ENCODE peak calls at places on chromosome 21, in five cellular contexts. A is germinal center; D is stimulated activated CD4-positive, alpha-beta T cell treated with anti-CD3 and anti-CD28 coated beads, TNF-alpha, amount 100 ng/mL, for 4 hours; Z is NCI-H345; U is M059J. W is an unnamed sample.

GRCh38 chr21:43902441-43902840 is 37.4 kb downstream of the AGPAT3 start:
- DNase-seq in A (no peak), D (no peak), Z (no peak), U (no peak), W (no peak)

GRCh38 chr21:39132248-39132647 is 51.0 kb downstream of the PSMG1 start:
- DNase-seq in A (no peak), D (no peak), Z (no peak), U (peak; percentile 71), W (no peak)

GRCh38 chr21:38861989-38862683 is 56.4 kb downstream of the ETS2 start:
- DNase-seq in A (peak; percentile 67), D (no peak), Z (no peak), U (peak; percentile 34), W (no peak)

GRCh38 chr21:29416268-29416667 is 117.5 kb downstream of the BACH1 start:
- DNase-seq in A (no peak), D (no peak), Z (no peak), U (no peak), W (no peak)

GRCh38 chr21:29125199-29125598 is 5.2 kb upstream of the MAP3K7CL start:
- DNase-seq in A (peak; percentile 64), D (no peak), Z (no peak), U (no peak), W (no peak)

GRCh38 chr21:36482673-36483072 is 2.8 kb upstream of the CLDN14 start:
- DNase-seq in A (no peak), D (no peak), Z (no peak), U (no peak), W (no peak)

GRCh38 chr21:45026066-45026745 is 48.2 kb upstream of the ADARB1 start:
- DNase-seq in A (no peak), D (no peak), Z (no peak), U (no peak), W (no peak)

GRCh38 chr21:34018185-34018584 is 55.2 kb upstream of the MRPS6 start:
- DNase-seq in A (no peak), D (no peak), Z (no peak), U (no peak), W (no peak)

GRCh38 chr21:42466700-42467612 is 29.1 kb downstream of the RSPH1 start:
- DNase-seq in A (no peak), D (no peak), Z (no peak), U (peak; percentile 85), W (no peak)

GRCh38 chr21:21103692-21104091 is 105.5 kb downstream of the NCAM2 start:
- DNase-seq in A (no peak), D (no peak), Z (no peak), U (no peak), W (no peak)

GRCh38 chr21:33230518-33231324 is 983 bp downstream of the IFNAR2 start:
- DNase-seq in A (peak; percentile 62), D (no peak), Z (peak; percentile 56), U (peak; percentile 78), W (peak; percentile 76)

GRCh38 chr21:37642493-37642892 is 273.8 kb downstream of the KCNJ6 start:
- DNase-seq in A (peak; percentile 34), D (no peak), Z (peak; percentile 42), U (peak; percentile 55), W (no peak)

GRCh38 chr21:26469789-26470188 is 103.3 kb downstream of the CYYR1 start:
- DNase-seq in A (no peak), D (no peak), Z (no peak), U (peak; percentile 31), W (no peak)

GRCh38 chr21:46121286-46122221 is 23.6 kb downstream of the COL6A2 start:
- DNase-seq in A (no peak), D (no peak), Z (no peak), U (no peak), W (no peak)